ENCODE peak calls at places on chromosomes 4 and X, in seven cellular contexts. I, X, H, Q, D, J and N are unnamed samples.

GRCh38 chr4:11739992-11740391 is 311.3 kb upstream of the HS3ST1 start:
- DNase-seq in I (no peak), X (no peak), H (no peak), Q (no peak), D (no peak), J (no peak), N (no peak)

GRCh38 chr4:25065451-25065850 is 34.7 kb upstream of the LGI2 start:
- DNase-seq in I (no peak), X (no peak), H (no peak), Q (no peak), D (no peak), J (no peak), N (no peak)

GRCh38 chr4:69995526-69996016 is at the start of gene STATH:
- DNase-seq in I (no peak), X (no peak), H (no peak), Q (no peak), D (no peak), J (no peak), N (no peak)

GRCh38 chr4:116478343-116478742 is 607.0 kb downstream of the TRAM1L1 start:
- DNase-seq in I (peak; percentile 33), X (no peak), H (no peak), Q (no peak), D (no peak), J (no peak), N (no peak)

GRCh38 chr4:115355329-115355728 is 241.9 kb upstream of the NDST4 start:
- DNase-seq in I (no peak), X (no peak), H (no peak), Q (no peak), D (peak; percentile 39), J (no peak), N (no peak)

GRCh38 chr4:136818811-136819210 is 713.5 kb downstream of the PCDH18 start:
- DNase-seq in I (no peak), X (no peak), H (no peak), Q (no peak), D (no peak), J (no peak), N (no peak)

GRCh38 chr4:42547805-42548204 is 109.1 kb downstream of the ATP8A1 start:
- DNase-seq in I (no peak), X (no peak), H (no peak), Q (no peak), D (no peak), J (no peak), N (no peak)

GRCh38 chrX:12210921-12211320 is 72.6 kb downstream of the FRMPD4 start:
- DNase-seq in I (no peak), X (no peak), H (no peak), Q (no peak), D (no peak), J (no peak), N (no peak)

GRCh38 chrX:17560385-17560784 is 176.9 kb upstream of the SCML1 start:
- DNase-seq in I (no peak), X (no peak), H (no peak), Q (no peak), D (no peak), J (no peak), N (no peak)

GRCh38 chr4:38990241-38990640 is 42.0 kb downstream of the TMEM156 start:
- DNase-seq in I (no peak), X (no peak), H (no peak), Q (no peak), D (no peak), J (no peak), N (no peak)

GRCh38 chr4:139628184-139629012 is 37.2 kb upstream of the MGST2 start:
- DNase-seq in I (no peak), X (peak; percentile 53), H (no peak), Q (no peak), D (no peak), J (no peak), N (no peak)

GRCh38 chr4:187321741-187322140 is 598.1 kb upstream of the FAT1 start:
- DNase-seq in I (no peak), X (no peak), H (no peak), Q (no peak), D (no peak), J (no peak), N (no peak)

GRCh38 chr4:186104895-186105720 is 604 bp downstream of the FAM149A start:
- DNase-seq in I (no peak), X (no peak), H (no peak), Q (peak; percentile 25), D (peak; percentile 56), J (no peak), N (no peak)

GRCh38 chr4:181957088-181957487 is 286.1 kb upstream of the TENM3 start:
- DNase-seq in I (no peak), X (no peak), H (no peak), Q (no peak), D (no peak), J (peak; percentile 23), N (no peak)

GRCh38 chr4:14620567-14621138 is 381.6 kb upstream of the CPEB2 start:
- DNase-seq in I (no peak), X (no peak), H (no peak), Q (no peak), D (no peak), J (no peak), N (no peak)

GRCh38 chrX:66489339-66489738 is 149.5 kb downstream of the EDA2R start:
- DNase-seq in I (no peak), X (no peak), H (no peak), Q (no peak), D (peak; percentile 20), J (no peak), N (no peak)

GRCh38 chr4:89067407-89067806 is 10.4 kb upstream of the FAM13A start:
- DNase-seq in I (no peak), X (no peak), H (no peak), Q (no peak), D (no peak), J (no peak), N (no peak)

GRCh38 chr4:160969914-160970313 is 1193.9 kb downstream of the FSTL5 start:
- DNase-seq in I (no peak), X (no peak), H (no peak), Q (no peak), D (no peak), J (no peak), N (no peak)

GRCh38 chrX:1027680-1028079 is 184.8 kb downstream of the CRLF2 start:
- DNase-seq in I (no peak), X (no peak), H (no peak), Q (no peak), D (no peak), J (no peak), N (no peak)

GRCh38 chrX:1025413-1025812 is 187.0 kb downstream of the CRLF2 start:
- DNase-seq in I (no peak), X (no peak), H (no peak), Q (no peak), D (no peak), J (no peak), N (no peak)

GRCh38 chrX:1027133-1027532 is 185.3 kb downstream of the CRLF2 start:
- DNase-seq in I (no peak), X (no peak), H (peak; percentile 40), Q (no peak), D (no peak), J (no peak), N (no peak)

GRCh38 chrX:1029494-1029893 is 183.0 kb downstream of the CRLF2 start:
- DNase-seq in I (no peak), X (no peak), H (no peak), Q (no peak), D (no peak), J (no peak), N (no peak)

GRCh38 chrX:1026263-1027015 is 186.0 kb downstream of the CRLF2 start:
- DNase-seq in I (no peak), X (no peak), H (peak; percentile 63), Q (no peak), D (no peak), J (no peak), N (no peak)
- H3K9me3 ChIP-seq in I (peaks cover 8% of the 10 kb centered on the region), X (no peaks in the 10 kb centered on the region), H (peaks cover 4% of the 10 kb centered on the region), Q (peaks cover 3% of the 10 kb centered on the region), D (no peaks in the 10 kb centered on the region), J (peaks cover 5% of the 10 kb centered on the region), N (no peaks in the 10 kb centered on the region)

GRCh38 chr4:149534779-149535178 is 280.9 kb downstream of the IQCM start:
- DNase-seq in I (no peak), X (no peak), H (no peak), Q (no peak), D (no peak), J (no peak), N (no peak)

DNA sequence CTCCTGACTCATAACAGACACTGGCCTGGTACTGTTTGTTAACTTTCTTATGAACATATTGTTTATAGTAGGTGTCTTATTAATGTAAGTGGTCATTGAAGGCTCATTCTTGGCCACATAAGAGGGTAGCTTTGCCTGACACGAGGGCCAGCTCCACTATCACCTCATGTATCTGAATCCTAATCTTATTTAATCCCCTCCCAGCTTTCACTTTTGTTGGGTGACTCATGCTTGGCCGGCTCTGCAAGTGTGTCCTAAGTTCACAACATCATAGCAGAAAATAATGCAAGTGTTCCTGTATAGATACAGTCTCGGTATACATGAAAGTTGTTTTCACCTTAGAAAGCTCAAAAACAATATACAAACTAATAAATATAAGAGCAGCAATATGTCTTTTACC is 283.8 kb downstream of the IQCM start:
- DNase-seq in I (no peak), X (no peak), H (no peak), Q (no peak), D (no peak), J (no peak), N (no peak)
- H3K9me3 ChIP-seq in I (no peaks in the 10 kb centered on the region), X (no peaks in the 10 kb centered on the region), H (no peaks in the 10 kb centered on the region), Q (no peaks in the 10 kb centered on the region), D (no peaks in the 10 kb centered on the region), J (no peaks in the 10 kb centered on the region), N (no peaks in the 10 kb centered on the region)

GRCh38 chrX:57265126-57265525 is 21.4 kb upstream of the FAAH2 start:
- DNase-seq in I (no peak), X (no peak), H (no peak), Q (no peak), D (no peak), J (no peak), N (no peak)

GRCh38 chrX:57267308-57267707 is 19.2 kb upstream of the FAAH2 start:
- DNase-seq in I (no peak), X (no peak), H (no peak), Q (no peak), D (peak; percentile 42), J (no peak), N (no peak)

GRCh38 chrX:57266275-57266674 is 20.2 kb upstream of the FAAH2 start:
- DNase-seq in I (no peak), X (no peak), H (no peak), Q (no peak), D (peak; percentile 30), J (no peak), N (no peak)

GRCh38 chrX:57270980-57271379 is 15.5 kb upstream of the FAAH2 start:
- DNase-seq in I (no peak), X (no peak), H (no peak), Q (no peak), D (no peak), J (no peak), N (no peak)

DNA sequence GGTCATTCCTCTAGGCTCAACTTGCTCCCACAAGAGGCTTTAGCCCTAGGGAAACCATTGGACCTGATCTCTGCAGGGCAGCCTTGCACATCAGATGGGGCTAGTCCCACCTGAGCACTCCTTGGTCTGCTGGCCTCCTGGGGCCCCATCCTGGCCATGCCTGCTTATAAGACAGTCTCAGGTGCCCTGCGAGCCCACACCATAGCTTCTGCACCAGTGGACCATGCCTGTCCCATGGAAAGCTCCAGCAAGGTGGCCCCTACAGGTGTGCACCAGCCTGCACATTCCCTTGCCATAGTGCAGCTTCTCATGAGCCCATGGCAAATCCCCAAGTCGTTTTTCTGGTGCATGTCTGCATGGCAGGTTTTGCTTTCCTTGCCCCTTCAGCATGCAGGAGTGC is 19.6 kb upstream of the FAAH2 start:
- DNase-seq in I (no peak), X (no peak), H (no peak), Q (peak; percentile 18), D (no peak), J (no peak), N (no peak)
- H3K9me3 ChIP-seq in I (no peaks in the 10 kb centered on the region), X (no peaks in the 10 kb centered on the region), H (no peaks in the 10 kb centered on the region), Q (no peaks in the 10 kb centered on the region), D (peaks cover 34% of the 10 kb centered on the region), J (peaks cover 15% of the 10 kb centered on the region), N (no peaks in the 10 kb centered on the region)

GRCh38 chrX:47976254-47977151 is 27.3 kb downstream of the ZNF182 start:
- DNase-seq in I (no peak), X (no peak), H (no peak), Q (no peak), D (no peak), J (no peak), N (no peak)
- H3K9me3 ChIP-seq in I (peaks cover 75% of the 10 kb centered on the region), X (peaks cover 9% of the 10 kb centered on the region), H (peaks cover 18% of the 10 kb centered on the region), Q (peaks cover 30% of the 10 kb centered on the region), D (peaks cover 80% of the 10 kb centered on the region), J (peaks cover 55% of the 10 kb centered on the region), N (peaks cover 33% of the 10 kb centered on the region)